ENCODE peak calls at places on chromosomes 6 and 20, in four cellular contexts. D is IMR-90, I is mesenchymal stem cell, J is neuronal stem cell. T is an unnamed sample.

GRCh38 chr6:52457096-52457495 is 37.0 kb downstream of the EFHC1 start:
- DNase-seq in D (no peak), J (peak), I (no peak), T (no peak)

GRCh38 chr6:168736039-168736438 is 295.1 kb downstream of the SMOC2 start:
- DNase-seq in I (no peak), J (no peak), D (no peak), T (no peak)

GRCh38 chr6:106134906-106135634 is 48.9 kb downstream of the PRDM1 start:
- DNase-seq in I (peak), D (no peak), J (no peak), T (no peak)

GRCh38 chr20:24768226-24768625 is 180.8 kb upstream of the CST7 start:
- DNase-seq in D (no peak), J (no peak), I (no peak), T (peak)

GRCh38 chr20:46578745-46579144 is 28.3 kb upstream of the OCSTAMP start:
- DNase-seq in I (no peak), D (no peak), J (no peak), T (no peak)

GRCh38 chr20:19292254-19292653 is 79.8 kb downstream of the SLC24A3 start:
- DNase-seq in J (no peak), I (no peak), D (no peak), T (no peak)

GRCh38 chr6:41678511-41679084 is 40.3 kb downstream of the MDFI start:
- DNase-seq in J (no peak), I (no peak), D (no peak), T (no peak)

GRCh38 chr20:48687097-48687800 is 140.6 kb downstream of the PREX1 start:
- DNase-seq in I (no peak), D (no peak), J (no peak), T (no peak)

GRCh38 chr6:154868143-154868594 is 126.9 kb upstream of the TIAM2 start:
- DNase-seq in J (peak), D (peak), I (peak), T (peak)

GRCh38 chr6:169005141-169005540 is 248.5 kb downstream of the THBS2 start:
- DNase-seq in D (no peak), I (no peak), J (no peak), T (no peak)

GRCh38 chr6:122657601-122658000 is 47.4 kb downstream of the PKIB start:
- DNase-seq in I (peak), D (peak), J (no peak), T (no peak)

GRCh38 chr6:166512567-166512966 is 73.9 kb downstream of the RAMACL start:
- DNase-seq in I (no peak), J (no peak), D (no peak), T (peak)

GRCh38 chr6:39104528-39104927 is 10.5 kb downstream of the SAYSD1 start:
- DNase-seq in D (no peak), J (no peak), I (no peak), T (no peak)

GRCh38 chr6:1554241-1554880 is 55.4 kb upstream of the FOXC1 start:
- DNase-seq in I (no peak), D (no peak), J (no peak), T (no peak)

GRCh38 chr6:141965016-141965545 is 167.6 kb upstream of the GJE1 start:
- DNase-seq in D (no peak), I (no peak), J (no peak), T (no peak)

GRCh38 chr20:5397418-5397817 is 80.7 kb upstream of the PROKR2 start:
- DNase-seq in I (no peak), J (no peak), D (no peak), T (no peak)

GRCh38 chr6:117174835-117175360 is 90.5 kb upstream of the VGLL2 start:
- DNase-seq in J (no peak), I (no peak), D (no peak), T (no peak)

GRCh38 chr6:89138173-89138572 is 7.7 kb upstream of the PM20D2 start:
- DNase-seq in J (no peak), I (no peak), D (no peak), T (no peak)

GRCh38 chr6:30135757-30136156 is at the start of gene TRIM40:
- DNase-seq in J (no peak), I (no peak), D (no peak), T (no peak)

GRCh38 chr20:3238616-3239025 is 369 bp downstream of the SLC4A11 start:
- DNase-seq in I (peak), J (peak), D (no peak), T (no peak)

GRCh38 chr6:30879684-30880427 is 4.5 kb upstream of the DDR1 start:
- DNase-seq in J (no peak), I (no peak), D (no peak), T (peak)

GRCh38 chr6:149890629-149891045 is 7.3 kb downstream of the RAET1E start:
- DNase-seq in J (no peak), D (no peak), I (no peak), T (no peak)

GRCh38 chr6:129890164-129890563 is 29.0 kb upstream of the TMEM244 start:
- DNase-seq in I (no peak), J (no peak), D (peak), T (peak)

GRCh38 chr20:60064554-60064953 is 106.3 kb downstream of the CDH26 start:
- DNase-seq in I (no peak), D (no peak), J (no peak), T (no peak)

GRCh38 chr6:15368186-15368585 is 122.3 kb downstream of the JARID2 start:
- DNase-seq in J (no peak), D (no peak), I (no peak), T (no peak)

GRCh38 chr20:47973519-47974233 is 188.4 kb upstream of the SULF2 start:
- DNase-seq in I (no peak), D (no peak), J (peak), T (peak)

GRCh38 chr6:168737481-168737880 is 296.5 kb downstream of the SMOC2 start:
- DNase-seq in D (no peak), I (no peak), J (no peak), T (peak)

GRCh38 chr6:26216886-26217713 is 129.9 kb downstream of the HFE start:
- DNase-seq in J (peak), D (peak), I (peak), T (peak)

GRCh38 chr20:3923818-3924217 is 34.6 kb downstream of the PANK2 start:
- DNase-seq in D (peak), J (no peak), I (peak), T (no peak)

GRCh38 chr20:19621072-19621471 is 137.0 kb upstream of the RIN2 start:
- DNase-seq in I (no peak), J (no peak), D (peak), T (peak)

GRCh38 chr6:52598123-52598823 is 21.4 kb upstream of the TRAM2 start:
- DNase-seq in J (peak), I (peak), D (peak), T (peak)

GRCh38 chr6:36822506-36823269 is 16.6 kb downstream of the CPNE5 start:
- DNase-seq in D (no peak), I (no peak), J (no peak), T (no peak)

GRCh38 chr6:79467716-79468115 is 69.5 kb downstream of the LCA5 start:
- DNase-seq in J (no peak), I (peak), D (peak), T (peak)

GRCh38 chr20:41002842-41003142 is 25.8 kb upstream of the TOP1 start:
- DNase-seq in J (no peak), D (no peak), I (no peak), T (no peak)

GRCh38 chr20:35264755-35265154 is 13.2 kb downstream of the MMP24OS start:
- DNase-seq in J (no peak), D (peak), I (no peak), T (peak)

GRCh38 chr6:131163886-131164285 is 28.6 kb downstream of the AKAP7 start:
- DNase-seq in J (no peak), I (no peak), D (peak), T (peak)

GRCh38 chr6:111551521-111552231 is 54.0 kb downstream of the TRAF3IP2 start:
- DNase-seq in D (no peak), I (no peak), J (no peak), T (peak)

GRCh38 chr6:100289285-100289684 is 175.4 kb downstream of the SIM1 start:
- DNase-seq in J (no peak), I (no peak), D (no peak), T (no peak)

GRCh38 chr6:44474643-44475042 is 87.1 kb downstream of the CDC5L start:
- DNase-seq in D (no peak), J (no peak), I (no peak), T (no peak)

DNA sequence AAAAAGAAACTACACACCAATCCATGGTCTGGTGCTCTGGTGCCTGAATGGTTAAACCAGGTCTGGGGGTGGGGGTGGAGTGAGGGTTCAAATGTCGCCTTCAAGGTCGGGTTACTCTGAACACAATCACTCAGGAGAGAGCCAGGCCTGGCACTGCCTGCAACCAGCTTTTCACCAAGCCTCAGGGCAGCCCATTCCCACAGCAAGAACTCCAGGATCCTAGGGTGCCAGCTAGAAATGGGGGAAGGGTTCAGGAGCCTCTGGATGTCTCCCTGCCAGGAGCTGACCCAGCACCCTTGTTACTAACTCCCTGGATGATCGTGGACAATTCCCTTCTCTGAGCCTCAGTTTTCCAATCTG is 6.7 kb downstream of the SDC4 start:
- DNase-seq in I (no peak), D (no peak), J (no peak), T (no peak)
- H3K4me3 ChIP-seq in I (no peak), D (no peak), J (no peak), T (no peak)

DNA sequence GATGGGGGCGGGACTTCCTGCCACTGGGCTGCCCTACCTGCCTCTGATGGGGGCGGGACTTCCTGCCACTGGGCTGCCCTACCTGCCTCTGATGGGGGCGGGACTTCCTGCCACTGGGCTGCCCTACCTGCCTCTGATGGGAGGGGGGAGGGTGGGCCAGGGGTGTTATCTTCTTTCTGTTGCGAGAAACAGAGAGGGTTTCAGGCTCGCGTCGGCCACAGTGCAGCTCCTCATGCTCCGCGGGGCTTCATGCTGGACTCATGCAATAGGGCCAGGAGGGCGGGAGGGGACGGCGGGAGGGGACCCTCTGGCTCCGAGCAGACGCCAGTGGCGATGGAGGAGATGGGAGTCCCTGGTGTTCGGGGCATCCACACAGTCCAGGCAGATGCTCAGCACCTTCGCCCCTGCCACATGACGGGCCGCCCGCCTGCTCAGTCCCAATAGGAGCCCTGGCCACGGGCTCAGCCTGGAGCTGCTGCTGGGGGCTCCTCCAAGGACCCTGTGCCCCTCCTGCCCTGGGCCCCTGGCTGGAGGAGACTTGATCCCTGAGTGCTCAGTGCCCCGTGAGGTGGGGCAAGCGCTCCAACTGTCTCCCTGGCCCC is 48.8 kb upstream of the CHRNA4 start:
- DNase-seq in D (no peak), J (no peak), I (no peak), T (peak)
- H3K4ac ChIP-seq in D (no peak), J (no peak), I (no peak), T (peak)

GRCh38 chr20:44185574-44185973 is 1.4 kb downstream of the JPH2 start:
- DNase-seq in D (no peak), J (no peak), I (no peak), T (no peak)

GRCh38 chr20:44181611-44182010 is 5.4 kb downstream of the JPH2 start:
- DNase-seq in D (no peak), J (no peak), I (no peak), T (no peak)

GRCh38 chr20:44182863-44183262 is 4.1 kb downstream of the JPH2 start:
- DNase-seq in D (no peak), I (no peak), J (no peak), T (no peak)

GRCh38 chr20:44182135-44182765 is 4.7 kb downstream of the JPH2 start:
- DNase-seq in D (no peak), J (no peak), I (no peak), T (peak)

GRCh38 chr20:44183282-44183681 is 3.7 kb downstream of the JPH2 start:
- DNase-seq in J (no peak), D (no peak), I (no peak), T (no peak)
- H3K4me3 ChIP-seq in J (no peak), D (no peak), I (no peak), T (no peak)

GRCh38 chr6:21393426-21394165 is 200.0 kb upstream of the SOX4 start:
- DNase-seq in J (no peak), D (no peak), I (no peak), T (peak)
- H3K4ac ChIP-seq in J (no peak), D (no peak), I (no peak), T (no peak)

GRCh38 chr6:108897371-108897770 is 49.1 kb downstream of the ARMC2 start:
- DNase-seq in J (no peak), D (peak), I (peak), T (no peak)

GRCh38 chr6:108896111-108896661 is 48.0 kb downstream of the ARMC2 start:
- DNase-seq in J (no peak), I (peak), D (peak), T (no peak)

DNA sequence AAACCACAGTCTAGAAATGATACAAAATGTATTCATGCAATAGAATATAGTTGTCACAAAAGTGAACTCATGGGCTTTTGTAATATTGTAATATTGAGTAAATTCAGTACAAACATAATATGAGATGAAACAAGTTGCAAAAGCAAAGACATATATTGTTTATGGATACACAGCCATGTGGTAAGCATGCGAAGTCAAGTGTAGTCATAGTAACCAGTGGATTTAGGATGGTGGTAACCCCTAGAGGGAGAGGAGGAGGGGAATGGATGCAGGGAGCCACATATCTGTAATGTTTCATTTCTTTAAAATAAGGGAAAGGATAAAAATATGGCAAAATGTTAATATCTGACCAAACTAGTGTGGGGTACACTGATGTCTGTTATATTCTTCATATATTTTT is 47.4 kb downstream of the ARMC2 start:
- DNase-seq in D (peak), J (no peak), I (peak), T (no peak)
- H3K4me3 ChIP-seq in D (no peak), J (no peak), I (no peak), T (no peak)

DNA sequence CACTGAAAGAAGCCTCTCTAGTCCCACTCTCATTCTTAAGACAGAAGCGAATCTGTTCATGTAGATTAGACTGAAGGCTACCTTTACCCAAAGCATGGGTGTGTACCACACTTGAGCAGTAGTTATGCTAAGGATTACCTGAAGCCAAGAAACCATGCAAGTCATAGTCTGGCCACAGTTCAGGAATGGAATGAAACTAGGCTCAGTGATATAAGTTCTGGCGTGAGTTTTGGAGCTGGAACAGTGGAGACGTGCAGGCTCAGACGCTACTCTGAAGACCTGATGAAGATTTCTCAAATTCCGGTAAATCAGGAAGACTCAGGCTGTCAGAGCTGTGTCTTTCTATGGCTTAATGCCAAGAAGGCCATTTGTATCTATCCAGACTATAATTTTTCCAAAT is 219.9 kb downstream of the HDGFL1 start:
- DNase-seq in D (no peak), J (no peak), I (no peak), T (no peak)
- H3K4ac ChIP-seq in D (no peak), J (no peak), I (no peak), T (no peak)

GRCh38 chr20:54474866-54475265 is 527 bp upstream of the DOK5 start:
- DNase-seq in J (no peak), I (no peak), D (no peak), T (peak)

GRCh38 chr20:54477134-54477533 is 1.7 kb downstream of the DOK5 start:
- DNase-seq in J (no peak), I (no peak), D (no peak), T (no peak)

GRCh38 chr20:54477556-54477955 is 2.2 kb downstream of the DOK5 start:
- DNase-seq in J (no peak), D (peak), I (no peak), T (no peak)

GRCh38 chr20:54475334-54476287 is at the start of gene DOK5:
- DNase-seq in J (no peak), D (peak), I (no peak), T (peak)

DNA sequence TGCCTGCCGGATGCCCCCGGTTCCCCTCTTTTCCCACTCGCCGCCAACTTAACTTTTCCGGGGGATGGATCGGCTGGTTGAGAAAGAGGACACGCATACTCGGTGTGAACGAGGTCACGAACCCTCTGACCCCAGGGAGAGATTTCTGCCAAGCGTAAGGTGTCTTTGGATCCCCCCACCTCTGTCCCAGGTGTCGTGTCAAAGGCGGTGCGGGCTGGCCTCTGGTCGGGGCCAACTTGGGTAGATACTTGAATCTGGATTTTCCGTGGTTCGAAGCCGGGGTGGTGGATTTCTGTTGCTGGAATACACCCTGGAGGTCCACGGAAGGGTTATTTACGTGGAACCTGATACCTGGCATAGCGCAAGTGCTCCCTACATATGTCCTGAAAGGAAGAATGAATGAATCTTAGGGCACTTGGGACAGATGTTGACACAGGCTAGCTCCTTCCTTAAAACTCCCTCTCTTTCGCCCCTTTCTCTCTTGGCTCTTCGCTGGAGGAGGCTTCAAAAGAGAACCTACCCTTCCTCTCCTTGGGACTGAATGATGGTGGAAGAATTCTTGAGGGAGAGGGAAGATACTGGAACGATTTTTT is 1.0 kb downstream of the DOK5 start:
- DNase-seq in J (no peak), D (no peak), I (no peak), T (peak)
- H3K4me3 ChIP-seq in J (peak), D (peak), I (no peak), T (peak)

GRCh38 chr6:156634048-156634447 is 143.1 kb upstream of the ARID1B start:
- DNase-seq in D (no peak), J (no peak), I (no peak), T (no peak)

GRCh38 chr6:156630613-156631302 is 146.4 kb upstream of the ARID1B start:
- DNase-seq in D (no peak), I (no peak), J (no peak), T (no peak)

GRCh38 chr6:156627524-156627923 is 149.7 kb upstream of the ARID1B start:
- DNase-seq in D (no peak), J (no peak), I (no peak), T (no peak)

GRCh38 chr6:156633291-156633690 is 143.9 kb upstream of the ARID1B start:
- DNase-seq in I (no peak), J (no peak), D (no peak), T (no peak)

DNA sequence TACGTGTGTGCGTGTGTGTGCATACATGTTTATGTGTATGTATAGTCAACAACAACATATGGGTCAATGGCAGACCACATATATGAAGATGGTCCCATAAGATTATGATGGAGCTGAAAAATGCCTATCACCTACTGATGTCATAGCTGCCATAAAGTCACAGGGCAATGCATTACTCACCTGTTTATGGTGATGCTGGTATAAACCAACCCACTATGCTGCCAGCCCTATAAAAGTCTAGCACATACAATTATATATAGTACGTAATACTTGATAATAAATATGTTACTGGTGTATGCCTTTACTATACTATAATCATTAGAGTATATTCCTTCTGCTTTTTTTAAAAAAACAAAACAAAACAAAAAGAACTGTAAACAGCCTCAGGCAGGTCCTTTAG is 148.4 kb upstream of the ARID1B start:
- DNase-seq in D (no peak), J (no peak), I (no peak), T (no peak)
- H3K4ac ChIP-seq in D (no peak), J (no peak), I (no peak), T (no peak)

T was measured in mesendoderm.